ENCODE peak calls at places on chromosomes 7 and 10, in four cellular contexts. A, M, J and Z are unnamed samples.

GRCh38 chr10:79602953-79603352 is 7.8 kb upstream of the SFTPA1 start:
- ATAC-seq in J (no peak), A (no peak), M (no peak), Z (no peak)

GRCh38 chr10:57891201-57892006 is 376.3 kb downstream of the IPMK start:
- ATAC-seq in J (no peak), M (no peak), A (peak; percentile 98), Z (no peak)

GRCh38 chr10:124013916-124014315 is 79.5 kb downstream of the CHST15 start:
- ATAC-seq in M (no peak), A (no peak), J (no peak), Z (no peak)

GRCh38 chr10:70585555-70586243 is 16.8 kb downstream of the PRF1 start:
- ATAC-seq in A (no peak), J (no peak), M (no peak), Z (no peak)

GRCh38 chr7:23473848-23474097 is 3.5 kb upstream of the IGF2BP3 start:
- ATAC-seq in M (peak; percentile 24), J (no peak), A (peak; percentile 24), Z (no peak)

GRCh38 chr7:137958593-137959431 is 43.1 kb downstream of the CREB3L2 start:
- ATAC-seq in A (no peak), M (no peak), J (no peak), Z (peak; percentile 8)

GRCh38 chr10:114694735-114695134 is 36.7 kb upstream of the ABLIM1 start:
- ATAC-seq in J (no peak), A (peak; percentile 78), M (no peak), Z (no peak)

GRCh38 chr10:124992462-124993344 is 50.8 kb downstream of the ZRANB1 start:
- ATAC-seq in M (peak; percentile 66), A (peak; percentile 72), J (no peak), Z (peak; percentile 68)

GRCh38 chr7:38187794-38188472 is 9.9 kb downstream of the STARD3NL start:
- ATAC-seq in M (no peak), J (no peak), A (no peak), Z (no peak)

GRCh38 chr10:77782328-77783061 is 144.1 kb downstream of the DLG5 start:
- ATAC-seq in A (no peak), J (no peak), M (no peak), Z (peak; percentile 90)

GRCh38 chr7:139753079-139753692 is 24.6 kb downstream of the HIPK2 start:
- ATAC-seq in M (peak; percentile 27), J (no peak), A (peak; percentile 85), Z (peak; percentile 48)

GRCh38 chr10:33982995-33983394 is 648.5 kb upstream of the NRP1 start:
- ATAC-seq in M (no peak), A (no peak), J (no peak), Z (peak; percentile 29)

GRCh38 chr10:58508316-58508715 is 4.4 kb upstream of the BICC1 start:
- ATAC-seq in M (no peak), A (no peak), J (no peak), Z (no peak)

GRCh38 chr7:35504365-35504764 is 190.6 kb downstream of the HERPUD2 start:
- ATAC-seq in J (no peak), M (no peak), A (no peak), Z (no peak)

GRCh38 chr10:38038932-38039245 is 28.4 kb downstream of the ZNF33A start:
- ATAC-seq in M (no peak), A (no peak), J (no peak), Z (no peak)

GRCh38 chr7:103521917-103522316 is 75.9 kb upstream of the SLC26A5 start:
- ATAC-seq in A (no peak), M (no peak), J (no peak), Z (no peak)

GRCh38 chr10:96413151-96413787 is 54.5 kb upstream of the OPALIN start:
- ATAC-seq in J (no peak), A (no peak), M (peak; percentile 71), Z (no peak)

GRCh38 chr7:144474800-144475521 is 71.5 kb upstream of the NOBOX start:
- ATAC-seq in A (no peak), M (no peak), J (no peak), Z (no peak)

GRCh38 chr7:106717997-106718871 is 57.3 kb upstream of the CCDC71L start:
- ATAC-seq in M (peak; percentile 48), J (peak; percentile 98), A (peak; percentile 84), Z (peak; percentile 97)

GRCh38 chr10:68296833-68297232 is 35.0 kb upstream of the HNRNPH3 start:
- ATAC-seq in J (no peak), M (no peak), A (no peak), Z (no peak)

GRCh38 chr7:29454899-29455451 is 108.7 kb upstream of the PRR15 start:
- ATAC-seq in J (no peak), M (no peak), A (no peak), Z (no peak)

GRCh38 chr7:107408349-107408748 is 61.5 kb upstream of the GPR22 start:
- ATAC-seq in J (no peak), A (no peak), M (no peak), Z (no peak)

GRCh38 chr10:61166065-61166464 is 222.1 kb upstream of the RHOBTB1 start:
- ATAC-seq in J (no peak), M (peak; percentile 54), A (no peak), Z (no peak)

GRCh38 chr7:44283381-44284211 is 41.8 kb downstream of the CAMK2B start:
- ATAC-seq in M (peak; percentile 82), J (no peak), A (no peak), Z (no peak)

GRCh38 chr7:39609462-39610149 is 13.8 kb upstream of the RALA start:
- ATAC-seq in A (peak; percentile 51), M (peak; percentile 80), J (peak; percentile 48), Z (peak; percentile 42)

GRCh38 chr7:29319719-29320521 is 125.3 kb downstream of the CHN2 start:
- ATAC-seq in M (peak; percentile 63), J (peak; percentile 44), A (peak; percentile 51), Z (no peak)

GRCh38 chr10:11246752-11247467 is 229.2 kb downstream of the CELF2 start:
- ATAC-seq in J (no peak), A (no peak), M (no peak), Z (no peak)

GRCh38 chr10:7264313-7264741 is 146.5 kb downstream of the SFMBT2 start:
- ATAC-seq in M (peak; percentile 2), A (no peak), J (no peak), Z (peak; percentile 63)

GRCh38 chr7:99601656-99602310 is 3.7 kb downstream of the TMEM225B start:
- ATAC-seq in J (no peak), M (no peak), A (no peak), Z (no peak)

GRCh38 chr10:86742230-86742629 is 14.2 kb upstream of the BMPR1A start:
- ATAC-seq in A (peak; percentile 50), M (peak; percentile 19), J (no peak), Z (no peak)

GRCh38 chr10:4051011-4051407 is 266.0 kb upstream of the KLF6 start:
- ATAC-seq in J (no peak), A (peak; percentile 79), M (peak; percentile 86), Z (no peak)

GRCh38 chr10:130555411-130555750 is 419.2 kb downstream of the GLRX3 start:
- ATAC-seq in J (no peak), M (no peak), A (no peak), Z (no peak)

GRCh38 chr10:6065845-6066244 is 3.7 kb upstream of the IL2RA start:
- ATAC-seq in A (no peak), M (peak; percentile 83), J (no peak), Z (no peak)